ENCODE peak calls at places on chromosome 22, in nine cellular contexts. G, V, S, P, Q, I, J, L and C are unnamed samples.

GRCh38 chr22:39949964-39950737 is 10.0 kb upstream of the TMA7B start:
- DNase-seq in G (no peak), V (no peak), S (no peak), P (no peak), Q (no peak), I (no peak), J (no peak), L (no peak), C (no peak)

GRCh38 chr22:45101828-45102227 is 61.9 kb upstream of the NUP50 start:
- DNase-seq in G (no peak), V (peak; percentile 52), S (peak; percentile 33), P (peak; percentile 57), Q (no peak), I (peak; percentile 44), J (peak; percentile 80), L (peak; percentile 37), C (peak; percentile 79)

GRCh38 chr22:23682827-23683355 is 7.9 kb upstream of the RGL4 start:
- DNase-seq in G (no peak), V (peak; percentile 18), S (no peak), P (no peak), Q (peak; percentile 34), I (no peak), J (no peak), L (no peak), C (peak; percentile 41)

GRCh38 chr22:40401981-40402406 is 31.6 kb downstream of the SGSM3 start:
- DNase-seq in G (no peak), V (no peak), S (no peak), P (no peak), Q (no peak), I (no peak), J (no peak), L (no peak), C (no peak)

GRCh38 chr22:46815132-46815531 is 52.7 kb downstream of the TBC1D22A start:
- DNase-seq in G (no peak), V (no peak), S (no peak), P (peak; percentile 38), Q (peak; percentile 19), I (no peak), J (no peak), L (no peak), C (no peak)

GRCh38 chr22:21657361-21658118 is 8.3 kb upstream of the PPIL2 start:
- DNase-seq in G (no peak), V (no peak), S (no peak), P (peak; percentile 87), Q (peak; percentile 78), I (peak; percentile 65), J (peak; percentile 93), L (peak; percentile 21), C (peak; percentile 95)

GRCh38 chr22:46652081-46652929 is 32.1 kb downstream of the GRAMD4 start:
- DNase-seq in G (no peak), V (no peak), S (no peak), P (no peak), Q (no peak), I (peak; percentile 74), J (no peak), L (no peak), C (no peak)

GRCh38 chr22:17974703-17975372 is 49.5 kb downstream of the MICAL3 start:
- DNase-seq in G (no peak), V (no peak), S (no peak), P (no peak), Q (no peak), I (no peak), J (no peak), L (no peak), C (no peak)

GRCh38 chr22:42384506-42384905 is 47.7 kb downstream of the NFAM1 start:
- DNase-seq in G (no peak), V (no peak), S (no peak), P (no peak), Q (no peak), I (no peak), J (no peak), L (no peak), C (no peak)

GRCh38 chr22:33401291-33401690 is 343.1 kb upstream of the SYN3 start:
- DNase-seq in G (no peak), V (no peak), S (peak; percentile 66), P (no peak), Q (no peak), I (no peak), J (no peak), L (no peak), C (no peak)

GRCh38 chr22:50401907-50402306 is 58.8 kb downstream of the PPP6R2 start:
- DNase-seq in G (no peak), V (no peak), S (no peak), P (no peak), Q (no peak), I (no peak), J (no peak), L (no peak), C (no peak)

GRCh38 chr22:39266398-39267030 is 21.7 kb upstream of the PDGFB start:
- DNase-seq in G (no peak), V (no peak), S (no peak), P (no peak), Q (no peak), I (no peak), J (no peak), L (no peak), C (no peak)

GRCh38 chr22:32476286-32476685 is 1.7 kb downstream of the FBXO7 start:
- DNase-seq in G (no peak), V (no peak), S (no peak), P (no peak), Q (no peak), I (no peak), J (no peak), L (no peak), C (no peak)

GRCh38 chr22:49983148-49984042 is 22.8 kb downstream of the PIM3 start:
- DNase-seq in G (no peak), V (no peak), S (no peak), P (no peak), Q (peak; percentile 64), I (peak; percentile 12), J (peak; percentile 65), L (no peak), C (peak; percentile 81)

GRCh38 chr22:41904450-41905410 is 10.1 kb downstream of the SHISA8 start:
- DNase-seq in G (no peak), V (no peak), S (no peak), P (no peak), Q (no peak), I (no peak), J (no peak), L (no peak), C (no peak)

GRCh38 chr22:43749473-43749872 is 62.6 kb downstream of the EFCAB6 start:
- DNase-seq in G (no peak), V (no peak), S (no peak), P (no peak), Q (no peak), I (no peak), J (peak; percentile 39), L (no peak), C (no peak)
- H3K27me3 ChIP-seq in G (no peaks in the 10 kb centered on the region), V (no peaks in the 10 kb centered on the region), S (peaks cover 15% of the 10 kb centered on the region), P (no peaks in the 10 kb centered on the region), Q (no peaks in the 10 kb centered on the region), I (no peaks in the 10 kb centered on the region), J (no peaks in the 10 kb centered on the region), L (peaks cover 29% of the 10 kb centered on the region), C (no peaks in the 10 kb centered on the region)

GRCh38 chr22:19942071-19942885 is 660 bp upstream of the TXNRD2 start:
- DNase-seq in G (no peak), V (no peak), S (peak; percentile 69), P (no peak), Q (peak; percentile 70), I (peak; percentile 47), J (no peak), L (peak; percentile 34), C (no peak)

GRCh38 chr22:19942886-19943664 is 1.5 kb upstream of the TXNRD2 start:
- DNase-seq in G (no peak), V (no peak), S (peak; percentile 89), P (no peak), Q (peak; percentile 75), I (peak; percentile 42), J (peak; percentile 40), L (peak; percentile 82), C (no peak)

GRCh38 chr22:19940536-19941364 is 822 bp upstream of the COMT start:
- DNase-seq in G (no peak), V (no peak), S (no peak), P (no peak), Q (no peak), I (no peak), J (no peak), L (no peak), C (no peak)

GRCh38 chr22:19941365-19942070 is at the start of the genes COMT and TXNRD2:
- DNase-seq in G (no peak), V (peak; percentile 64), S (no peak), P (peak; percentile 74), Q (peak; percentile 86), I (peak; percentile 71), J (no peak), L (no peak), C (peak; percentile 95)

DNA sequence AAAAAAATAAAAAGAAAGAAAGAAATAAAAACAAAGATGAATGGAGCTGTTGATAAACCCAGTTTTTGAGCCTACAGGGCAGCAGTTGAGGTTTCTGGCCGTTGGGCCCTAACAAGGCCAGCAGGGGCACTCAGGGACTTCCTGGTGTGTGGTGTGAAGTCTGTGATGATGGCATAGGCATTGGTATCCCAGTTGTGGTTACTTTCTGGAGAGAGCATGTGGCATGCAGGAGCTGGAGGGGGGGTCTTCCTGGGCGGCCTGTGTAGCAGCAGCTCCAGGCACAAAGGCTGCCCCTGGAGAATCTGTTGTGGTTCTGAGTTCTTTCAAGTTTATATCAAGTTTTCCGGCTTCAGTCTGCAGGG is 2.0 kb upstream of the TXNRD2 start:
- DNase-seq in G (no peak), V (no peak), S (peak; percentile 83), P (no peak), Q (peak; percentile 61), I (no peak), J (no peak), L (no peak), C (no peak)
- H3K27ac ChIP-seq in G (peak overlapping the region; percentile 100), V (peak overlapping the region; percentile 87), S (peak overlapping the region; percentile 98), P (peak overlapping the region; percentile 81), Q (peak overlapping the region; percentile 98), I (peak overlapping the region; percentile 98), J (no peak overlapping the region), L (peak overlapping the region; percentile 74), C (peak overlapping the region; percentile 93)

DNA sequence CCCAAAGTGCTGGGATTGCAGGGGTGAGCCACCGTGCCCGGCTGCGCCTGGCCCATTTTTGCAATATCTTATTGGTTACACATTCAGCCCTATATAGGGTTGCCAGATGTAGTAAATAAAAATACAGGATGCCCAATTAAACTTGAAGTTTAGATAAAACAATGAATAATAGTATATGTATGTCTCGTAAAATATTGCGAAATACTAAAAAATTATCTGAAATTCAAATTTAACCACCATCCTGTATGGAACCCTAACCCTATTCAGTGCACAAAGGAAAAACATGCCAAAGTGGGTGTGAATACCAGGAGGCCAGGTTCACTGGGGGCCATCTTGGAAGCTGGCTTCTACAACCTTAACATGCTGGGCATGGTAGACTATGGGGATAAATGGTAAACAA is 5.2 kb upstream of the TFIP11 start:
- DNase-seq in G (no peak), V (no peak), S (no peak), P (no peak), Q (no peak), I (no peak), J (no peak), L (no peak), C (no peak)
- TF ChIP-seq CTCF in G (no peak), V (no peak), S (no peak), P (no peak), Q (no peak), I (no peak), J (no peak), L (no peak), C (no peak)

DNA sequence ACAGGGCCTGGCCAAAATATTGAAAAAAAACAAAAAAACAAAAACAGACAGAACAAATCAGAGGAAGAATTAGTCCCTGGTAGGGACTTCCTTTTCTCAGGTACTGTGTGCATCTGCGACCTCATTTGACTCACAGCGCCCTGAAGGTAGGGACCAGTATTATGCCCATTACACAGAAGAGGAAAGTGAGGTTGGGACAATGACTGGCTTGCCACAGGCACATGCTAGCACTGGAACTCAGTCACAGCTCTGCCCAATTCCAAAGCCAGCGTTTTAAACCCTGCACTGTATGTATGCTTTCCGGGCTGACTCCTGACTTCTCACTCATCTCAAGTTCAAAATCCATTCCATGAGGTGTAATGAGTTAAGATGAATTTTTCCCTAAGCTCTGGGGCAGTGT is 3.3 kb downstream of the SEC14L4 start:
- DNase-seq in G (no peak), V (no peak), S (no peak), P (no peak), Q (no peak), I (no peak), J (no peak), L (no peak), C (no peak)
- H3K27me3 ChIP-seq in G (no peaks in the 10 kb centered on the region), V (no peaks in the 10 kb centered on the region), S (peaks cover 16% of the 10 kb centered on the region), P (peaks cover 16% of the 10 kb centered on the region), Q (no peaks in the 10 kb centered on the region), I (peaks cover 40% of the 10 kb centered on the region), J (no peaks in the 10 kb centered on the region), L (peaks cover 28% of the 10 kb centered on the region), C (peaks cover 41% of the 10 kb centered on the region)